ENCODE peak calls at places on chromosomes 5 and 9, in four cellular contexts. One of them, this sample, is unnamed.

GRCh38 chr5:171386861-171387254 is 791 bp upstream of the NPM1 start:
- DNase-seq in stomach: no peak
- DNase-seq in upper lobe of left lung: no peak
- DNase-seq in K562: no peak
- DNase-seq in this sample: no peak

GRCh38 chr5:1521671-1522600 is 1.8 kb downstream of the LPCAT1 start:
- DNase-seq in K562: no peak
- DNase-seq in upper lobe of left lung: peak
- DNase-seq in stomach: peak
- DNase-seq in this sample: peak

GRCh38 chr9:133629221-133630110 is 6.7 kb upstream of the DBH start:
- DNase-seq in K562: no peak
- DNase-seq in upper lobe of left lung: no peak
- DNase-seq in stomach: no peak
- DNase-seq in this sample: no peak

GRCh38 chr9:129990269-129991005 is 52.6 kb downstream of the FNBP1 start:
- DNase-seq in upper lobe of left lung: peak
- DNase-seq in stomach: no peak
- DNase-seq in K562: no peak
- DNase-seq in this sample: no peak

GRCh38 chr9:76873056-76873792 is 32.7 kb downstream of the PRUNE2 start:
- DNase-seq in K562: no peak
- DNase-seq in stomach: no peak
- DNase-seq in upper lobe of left lung: no peak
- DNase-seq in this sample: no peak

GRCh38 chr9:130846487-130847305 is 11.6 kb downstream of the ABL1 start:
- DNase-seq in stomach: peak
- DNase-seq in upper lobe of left lung: no peak
- DNase-seq in K562: no peak
- DNase-seq in this sample: no peak

GRCh38 chr9:23747088-23747748 is 78.8 kb downstream of the ELAVL2 start:
- DNase-seq in K562: no peak
- DNase-seq in stomach: no peak
- DNase-seq in upper lobe of left lung: no peak
- DNase-seq in this sample: no peak

GRCh38 chr9:32424616-32425015 is 40.2 kb downstream of the ACO1 start:
- DNase-seq in stomach: no peak
- DNase-seq in upper lobe of left lung: peak
- DNase-seq in K562: no peak
- DNase-seq in this sample: no peak

GRCh38 chr9:90100014-90100413 is 495.2 kb downstream of the GADD45G start:
- DNase-seq in stomach: no peak
- DNase-seq in K562: no peak
- DNase-seq in upper lobe of left lung: no peak
- DNase-seq in this sample: no peak

GRCh38 chr5:67353500-67353931 is 156.9 kb upstream of the CD180 start:
- DNase-seq in upper lobe of left lung: peak
- DNase-seq in stomach: no peak
- DNase-seq in K562: no peak
- DNase-seq in this sample: no peak

GRCh38 chr5:119078071-119078846 is 7.4 kb downstream of the DMXL1 start:
- DNase-seq in K562: no peak
- DNase-seq in upper lobe of left lung: no peak
- DNase-seq in stomach: no peak
- DNase-seq in this sample: no peak
- H3K27ac ChIP-seq in K562: peak
- H3K27ac ChIP-seq in upper lobe of left lung: no peak
- H3K27ac ChIP-seq in stomach: no peak
- H3K27ac ChIP-seq in this sample: no peak

DNA sequence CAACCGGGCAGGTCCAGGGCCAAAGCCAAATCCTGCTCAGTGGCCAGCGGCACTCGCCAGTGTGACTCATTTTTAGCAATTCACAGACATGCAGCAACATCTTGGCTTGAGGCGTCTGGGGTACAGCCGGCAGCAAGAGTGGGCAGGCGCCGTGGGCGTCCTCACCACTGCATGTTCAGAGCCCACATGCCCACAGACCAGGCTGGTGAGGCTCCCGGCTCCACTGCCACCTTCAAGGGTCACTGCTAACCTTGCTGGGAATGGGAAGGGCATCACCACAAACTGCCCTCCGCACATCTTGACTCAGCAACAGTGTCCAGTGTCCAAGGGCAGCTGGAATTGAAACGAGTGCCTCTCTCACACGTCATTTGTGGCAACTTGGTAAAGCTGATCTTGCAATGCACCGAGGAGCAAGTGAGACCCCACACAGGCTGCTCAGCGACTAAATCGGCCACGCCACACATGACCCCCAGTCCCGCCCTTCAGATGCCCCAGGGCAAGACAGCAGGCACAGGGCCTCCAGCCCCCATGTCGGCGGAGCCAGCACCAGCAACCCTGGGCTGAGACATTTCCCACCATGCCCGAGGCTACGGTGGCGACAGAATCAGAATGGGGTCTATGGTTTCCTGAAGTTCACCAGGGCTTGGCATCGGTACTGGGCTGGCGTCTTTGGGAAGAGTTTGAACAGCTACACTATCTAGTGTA is 140.3 kb downstream of the ROR2 start:
- DNase-seq in K562: no peak
- DNase-seq in upper lobe of left lung: no peak
- DNase-seq in stomach: no peak
- DNase-seq in this sample: no peak
- TF ChIP-seq POLR2AphosphoS5 in K562: no peak
- TF ChIP-seq POLR2AphosphoS5 in upper lobe of left lung: no peak
- TF ChIP-seq POLR2AphosphoS5 in stomach: no peak
- TF ChIP-seq POLR2AphosphoS5 in this sample: no peak

GRCh38 chr5:104928906-104929520 is 1366.4 kb upstream of the NUDT12 start:
- DNase-seq in upper lobe of left lung: no peak
- DNase-seq in stomach: no peak
- DNase-seq in K562: no peak
- DNase-seq in this sample: no peak

GRCh38 chr5:104937591-104937990 is 1375.0 kb upstream of the NUDT12 start:
- DNase-seq in upper lobe of left lung: no peak
- DNase-seq in stomach: no peak
- DNase-seq in K562: no peak
- DNase-seq in this sample: no peak

DNA sequence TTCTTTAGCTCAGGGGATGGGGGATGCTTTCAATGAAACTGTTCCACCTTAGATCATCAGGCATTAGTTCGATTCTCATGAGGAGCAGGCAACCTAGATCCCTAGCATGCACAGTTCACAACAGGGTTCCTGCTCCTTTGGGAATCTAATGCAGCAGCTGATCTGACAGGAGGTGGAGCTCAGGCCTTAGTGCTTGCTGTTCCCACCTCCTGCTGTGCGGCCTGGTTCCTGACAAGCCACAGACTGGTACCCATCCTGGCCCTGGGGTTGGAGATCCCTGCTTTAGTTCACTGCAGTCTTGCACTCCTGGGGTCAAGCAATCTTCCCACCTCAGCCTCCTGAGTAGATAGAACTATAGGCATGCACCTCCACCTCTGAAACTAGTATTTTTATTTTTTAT is 1369.8 kb upstream of the NUDT12 start:
- DNase-seq in upper lobe of left lung: no peak
- DNase-seq in stomach: no peak
- DNase-seq in K562: no peak
- DNase-seq in this sample: no peak
- H3K27ac ChIP-seq in upper lobe of left lung: no peak
- H3K27ac ChIP-seq in stomach: no peak
- H3K27ac ChIP-seq in K562: no peak
- H3K27ac ChIP-seq in this sample: no peak

DNA sequence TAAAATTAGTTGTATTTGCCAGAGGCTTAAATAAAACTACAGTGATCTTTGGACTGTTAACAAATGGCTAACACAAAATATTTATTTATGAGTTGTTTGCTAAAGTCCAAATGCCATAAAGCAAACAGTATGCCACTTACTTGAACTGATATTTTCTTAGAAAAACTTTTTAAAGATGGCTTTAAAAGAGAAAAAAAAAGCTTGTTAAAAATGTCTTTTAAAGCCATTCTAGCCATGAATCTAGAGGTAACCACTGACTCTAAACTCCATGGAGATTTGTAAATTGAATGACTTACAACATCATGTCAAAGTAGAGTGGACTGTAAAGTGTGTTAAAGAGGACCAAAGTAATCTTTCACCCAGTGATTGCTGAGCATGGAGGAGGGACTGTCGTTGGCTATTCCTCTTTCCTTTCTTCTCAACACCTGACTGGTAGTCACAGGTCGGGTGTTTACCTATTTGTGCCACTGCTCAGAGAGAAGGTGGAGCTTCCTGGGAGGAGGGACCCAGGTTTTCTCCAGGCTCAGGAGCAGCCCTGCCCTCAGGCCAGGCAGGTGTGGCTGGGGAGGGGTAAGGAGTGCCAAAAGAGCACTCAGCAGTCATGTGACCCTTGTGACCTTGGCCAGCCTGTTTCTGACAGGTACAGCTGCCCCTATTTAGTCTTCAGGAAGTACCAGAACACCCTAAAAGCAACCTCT is 69.1 kb upstream of the TJP2 start:
- DNase-seq in K562: no peak
- DNase-seq in upper lobe of left lung: peak
- DNase-seq in stomach: peak
- DNase-seq in this sample: peak
- TF ChIP-seq POLR2AphosphoS5 in K562: no peak
- TF ChIP-seq POLR2AphosphoS5 in upper lobe of left lung: peak
- TF ChIP-seq POLR2AphosphoS5 in stomach: peak
- TF ChIP-seq POLR2AphosphoS5 in this sample: no peak

DNA sequence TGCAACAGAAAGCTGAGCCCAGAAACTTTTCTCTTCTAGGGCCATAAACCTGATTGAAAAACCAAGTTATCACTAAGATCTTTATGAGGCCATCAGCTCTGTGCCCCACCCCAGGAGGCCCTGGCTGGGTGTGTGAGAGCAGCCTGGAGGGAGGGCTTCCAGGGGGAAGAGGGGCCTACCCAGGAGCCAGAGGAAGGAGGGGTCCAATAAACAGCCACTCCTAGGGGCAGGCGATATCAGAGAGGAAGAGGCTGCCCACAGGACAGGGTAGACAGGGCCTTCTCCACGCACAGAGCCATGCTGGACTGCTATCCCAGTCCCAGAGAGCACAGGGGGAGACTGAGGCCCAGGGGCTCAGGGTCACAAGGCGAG is 4.5 kb upstream of the CDX1 start:
- DNase-seq in stomach: no peak
- DNase-seq in K562: no peak
- DNase-seq in upper lobe of left lung: no peak
- DNase-seq in this sample: no peak
- H3K27ac ChIP-seq in stomach: no peak
- H3K27ac ChIP-seq in K562: no peak
- H3K27ac ChIP-seq in upper lobe of left lung: peak
- H3K27ac ChIP-seq in this sample: no peak